ENCODE peak calls at places on chromosomes 7 and 10, in nine cellular contexts. One of them, this sample, is unnamed.

GRCh38 chr7:45082031-45082830 is 6.5 kb downstream of the NACAD start:
- DNase-seq in NCI-H1417: no peak
- DNase-seq in AML-193: no peak
- DNase-seq in CD8-positive, alpha-beta T cell: no peak
- DNase-seq in brain microvascular endothelial cell: no peak
- DNase-seq in left ventricle myocardium inferior: no peak
- DNase-seq in HFFc6: no peak
- DNase-seq in cerebellum: no peak
- DNase-seq in fibroblast of the aortic adventitia: no peak
- DNase-seq in this sample: no peak

GRCh38 chr10:118332948-118333710 is 9.0 kb downstream of the FAM204A start:
- DNase-seq in brain microvascular endothelial cell: no peak
- DNase-seq in cerebellum: no peak
- DNase-seq in HFFc6: no peak
- DNase-seq in left ventricle myocardium inferior: no peak
- DNase-seq in NCI-H1417: peak
- DNase-seq in AML-193: no peak
- DNase-seq in CD8-positive, alpha-beta T cell: no peak
- DNase-seq in fibroblast of the aortic adventitia: no peak
- DNase-seq in this sample: no peak

GRCh38 chr10:63744060-63744941 is 223.1 kb downstream of the REEP3 start:
- DNase-seq in HFFc6: no peak
- DNase-seq in brain microvascular endothelial cell: no peak
- DNase-seq in left ventricle myocardium inferior: no peak
- DNase-seq in CD8-positive, alpha-beta T cell: no peak
- DNase-seq in AML-193: no peak
- DNase-seq in fibroblast of the aortic adventitia: peak
- DNase-seq in cerebellum: no peak
- DNase-seq in NCI-H1417: no peak
- DNase-seq in this sample: no peak

GRCh38 chr7:99359465-99360154 is 14.9 kb upstream of the ARPC1B start:
- DNase-seq in CD8-positive, alpha-beta T cell: no peak
- DNase-seq in left ventricle myocardium inferior: no peak
- DNase-seq in fibroblast of the aortic adventitia: no peak
- DNase-seq in AML-193: no peak
- DNase-seq in NCI-H1417: no peak
- DNase-seq in HFFc6: no peak
- DNase-seq in brain microvascular endothelial cell: no peak
- DNase-seq in cerebellum: no peak
- DNase-seq in this sample: no peak

GRCh38 chr10:82683989-82684388 is 809.0 kb downstream of the NRG3 start:
- DNase-seq in left ventricle myocardium inferior: no peak
- DNase-seq in NCI-H1417: no peak
- DNase-seq in fibroblast of the aortic adventitia: no peak
- DNase-seq in brain microvascular endothelial cell: no peak
- DNase-seq in AML-193: no peak
- DNase-seq in HFFc6: no peak
- DNase-seq in CD8-positive, alpha-beta T cell: no peak
- DNase-seq in cerebellum: no peak
- DNase-seq in this sample: no peak

GRCh38 chr10:77305650-77306632 is 331.7 kb downstream of the KCNMA1 start:
- DNase-seq in HFFc6: peak
- DNase-seq in CD8-positive, alpha-beta T cell: no peak
- DNase-seq in cerebellum: no peak
- DNase-seq in brain microvascular endothelial cell: no peak
- DNase-seq in AML-193: no peak
- DNase-seq in NCI-H1417: no peak
- DNase-seq in fibroblast of the aortic adventitia: peak
- DNase-seq in left ventricle myocardium inferior: no peak
- DNase-seq in this sample: no peak

GRCh38 chr7:91355680-91356435 is 91.6 kb downstream of the FZD1 start:
- DNase-seq in brain microvascular endothelial cell: no peak
- DNase-seq in NCI-H1417: no peak
- DNase-seq in CD8-positive, alpha-beta T cell: no peak
- DNase-seq in AML-193: no peak
- DNase-seq in fibroblast of the aortic adventitia: no peak
- DNase-seq in cerebellum: no peak
- DNase-seq in left ventricle myocardium inferior: no peak
- DNase-seq in HFFc6: no peak
- DNase-seq in this sample: no peak

GRCh38 chr7:107563072-107563760 is 504 bp downstream of the COG5 start:
- DNase-seq in brain microvascular endothelial cell: peak
- DNase-seq in fibroblast of the aortic adventitia: peak
- DNase-seq in cerebellum: peak
- DNase-seq in AML-193: peak
- DNase-seq in CD8-positive, alpha-beta T cell: no peak
- DNase-seq in NCI-H1417: peak
- DNase-seq in HFFc6: no peak
- DNase-seq in left ventricle myocardium inferior: no peak
- DNase-seq in this sample: no peak

GRCh38 chr10:110355922-110356627 is 51.4 kb upstream of the SMNDC1 start:
- DNase-seq in fibroblast of the aortic adventitia: no peak
- DNase-seq in CD8-positive, alpha-beta T cell: no peak
- DNase-seq in brain microvascular endothelial cell: no peak
- DNase-seq in AML-193: no peak
- DNase-seq in cerebellum: no peak
- DNase-seq in left ventricle myocardium inferior: no peak
- DNase-seq in HFFc6: no peak
- DNase-seq in NCI-H1417: no peak
- DNase-seq in this sample: no peak

GRCh38 chr7:101235050-101235449 is 2.6 kb downstream of the CLDN15 start:
- DNase-seq in brain microvascular endothelial cell: no peak
- DNase-seq in CD8-positive, alpha-beta T cell: no peak
- DNase-seq in HFFc6: no peak
- DNase-seq in left ventricle myocardium inferior: no peak
- DNase-seq in NCI-H1417: no peak
- DNase-seq in fibroblast of the aortic adventitia: peak
- DNase-seq in cerebellum: no peak
- DNase-seq in AML-193: no peak
- DNase-seq in this sample: no peak

GRCh38 chr7:123666492-123666891 is 10.8 kb downstream of the LMOD2 start:
- DNase-seq in brain microvascular endothelial cell: no peak
- DNase-seq in NCI-H1417: peak
- DNase-seq in cerebellum: no peak
- DNase-seq in HFFc6: no peak
- DNase-seq in left ventricle myocardium inferior: no peak
- DNase-seq in AML-193: no peak
- DNase-seq in fibroblast of the aortic adventitia: no peak
- DNase-seq in CD8-positive, alpha-beta T cell: no peak
- DNase-seq in this sample: no peak

GRCh38 chr10:105189464-105189800 is 548.3 kb downstream of the SORCS3 start:
- DNase-seq in brain microvascular endothelial cell: no peak
- DNase-seq in AML-193: no peak
- DNase-seq in HFFc6: no peak
- DNase-seq in cerebellum: no peak
- DNase-seq in CD8-positive, alpha-beta T cell: no peak
- DNase-seq in fibroblast of the aortic adventitia: peak
- DNase-seq in left ventricle myocardium inferior: no peak
- DNase-seq in NCI-H1417: no peak
- DNase-seq in this sample: no peak

GRCh38 chr7:140342732-140343514 is 55.4 kb downstream of the SLC37A3 start:
- DNase-seq in HFFc6: no peak
- DNase-seq in AML-193: peak
- DNase-seq in CD8-positive, alpha-beta T cell: no peak
- DNase-seq in brain microvascular endothelial cell: peak
- DNase-seq in NCI-H1417: peak
- DNase-seq in fibroblast of the aortic adventitia: peak
- DNase-seq in cerebellum: peak
- DNase-seq in left ventricle myocardium inferior: peak
- DNase-seq in this sample: no peak

GRCh38 chr10:27525819-27526218 is 21.7 kb downstream of the RAB18 start:
- DNase-seq in left ventricle myocardium inferior: no peak
- DNase-seq in cerebellum: no peak
- DNase-seq in NCI-H1417: no peak
- DNase-seq in brain microvascular endothelial cell: no peak
- DNase-seq in CD8-positive, alpha-beta T cell: no peak
- DNase-seq in AML-193: peak
- DNase-seq in fibroblast of the aortic adventitia: peak
- DNase-seq in HFFc6: no peak
- DNase-seq in this sample: no peak

GRCh38 chr10:35017608-35018007 is 72.5 kb downstream of the CUL2 start:
- DNase-seq in left ventricle myocardium inferior: no peak
- DNase-seq in fibroblast of the aortic adventitia: no peak
- DNase-seq in CD8-positive, alpha-beta T cell: no peak
- DNase-seq in brain microvascular endothelial cell: no peak
- DNase-seq in NCI-H1417: no peak
- DNase-seq in HFFc6: no peak
- DNase-seq in AML-193: no peak
- DNase-seq in cerebellum: no peak
- DNase-seq in this sample: no peak

GRCh38 chr7:128215281-128215680 is 25.8 kb upstream of the LEP start:
- DNase-seq in HFFc6: peak
- DNase-seq in cerebellum: no peak
- DNase-seq in left ventricle myocardium inferior: no peak
- DNase-seq in NCI-H1417: no peak
- DNase-seq in brain microvascular endothelial cell: peak
- DNase-seq in CD8-positive, alpha-beta T cell: no peak
- DNase-seq in fibroblast of the aortic adventitia: peak
- DNase-seq in AML-193: no peak
- DNase-seq in this sample: no peak